ENCODE peak calls at places on chromosomes 6 and 20, in seven cellular contexts. G is NCI-H774, Z is SK-N-SH, S is hippocampal formation, I is NCI-H1105, W is anterior cingulate cortex, B is mucosa of descending colon. A is an unnamed sample.

GRCh38 chr6:16136536-16137450 is 7.9 kb downstream of the MYLIP start:
- DNase-seq in G (no peak), Z (no peak), S (no peak), I (no peak), W (no peak), B (no peak), A (no peak)

GRCh38 chr6:10633216-10633615 is 61.2 kb downstream of the C6orf52 start:
- DNase-seq in G (no peak), Z (no peak), S (no peak), I (no peak), W (no peak), B (no peak), A (peak)

GRCh38 chr20:44701116-44701865 is 13.9 kb upstream of the CCN5 start:
- DNase-seq in G (no peak), Z (no peak), S (no peak), I (no peak), W (no peak), B (no peak), A (no peak)

GRCh38 chr20:58485326-58485725 is 29.9 kb downstream of the APCDD1L start:
- DNase-seq in G (no peak), Z (no peak), S (no peak), I (no peak), W (no peak), B (no peak), A (no peak)

GRCh38 chr20:54650201-54650722 is 174.9 kb downstream of the DOK5 start:
- DNase-seq in G (no peak), Z (no peak), S (no peak), I (no peak), W (no peak), B (no peak), A (no peak)

GRCh38 chr6:169930799-169931198 is 179.4 kb downstream of the ERMARD start:
- DNase-seq in G (peak), Z (no peak), S (no peak), I (no peak), W (no peak), B (no peak), A (no peak)

GRCh38 chr6:137181876-137182653 is 8.6 kb upstream of the IL22RA2 start:
- DNase-seq in G (no peak), Z (no peak), S (no peak), I (no peak), W (no peak), B (no peak), A (no peak)

GRCh38 chr20:37228656-37229055 is 33.0 kb downstream of the GHRH start:
- DNase-seq in G (no peak), Z (no peak), S (no peak), I (no peak), W (no peak), B (no peak), A (no peak)

GRCh38 chr6:79030511-79030910 is 47.5 kb downstream of the PHIP start:
- DNase-seq in G (no peak), Z (no peak), S (no peak), I (no peak), W (no peak), B (no peak), A (no peak)

GRCh38 chr6:125102901-125103300 is 50.7 kb upstream of the TPD52L1 start:
- DNase-seq in G (no peak), Z (no peak), S (no peak), I (no peak), W (no peak), B (no peak), A (no peak)

GRCh38 chr20:24630486-24631172 is 161.2 kb downstream of the SYNDIG1 start:
- DNase-seq in G (no peak), Z (no peak), S (no peak), I (no peak), W (no peak), B (no peak), A (no peak)

GRCh38 chr6:129750390-129750789 is 40.4 kb upstream of the ARHGAP18 start:
- DNase-seq in G (no peak), Z (no peak), S (no peak), I (no peak), W (no peak), B (no peak), A (no peak)

GRCh38 chr6:105641507-105641906 is 238.6 kb upstream of the PREP start:
- DNase-seq in G (no peak), Z (no peak), S (no peak), I (no peak), W (no peak), B (no peak), A (no peak)

GRCh38 chr6:138161434-138162103 is at the start of gene ARFGEF3:
- DNase-seq in G (peak), Z (peak), S (peak), I (peak), W (peak), B (peak), A (no peak)

GRCh38 chr6:148761532-148761951 is 14.7 kb downstream of the UST start:
- DNase-seq in G (no peak), Z (no peak), S (no peak), I (no peak), W (no peak), B (peak), A (no peak)

GRCh38 chr6:119484598-119484997 is 135.0 kb upstream of the MAN1A1 start:
- DNase-seq in G (no peak), Z (no peak), S (no peak), I (no peak), W (no peak), B (no peak), A (no peak)

GRCh38 chr20:59013031-59013951 is 5.9 kb upstream of the TUBB1 start:
- DNase-seq in G (no peak), Z (no peak), S (no peak), I (no peak), W (no peak), B (no peak), A (no peak)

GRCh38 chr20:32458837-32459220 is 100.7 kb downstream of the ASXL1 start:
- DNase-seq in G (no peak), Z (no peak), S (no peak), I (no peak), W (no peak), B (peak), A (no peak)

GRCh38 chr6:30323806-30324205 is 2.9 kb upstream of the TRIM39 start:
- DNase-seq in G (no peak), Z (no peak), S (no peak), I (no peak), W (no peak), B (no peak), A (no peak)

GRCh38 chr6:82371799-82372508 is 8.3 kb downstream of the TPBG start:
- DNase-seq in G (no peak), Z (no peak), S (no peak), I (no peak), W (no peak), B (no peak), A (no peak)

GRCh38 chr6:157244175-157244574 is 79.1 kb downstream of the TMEM242 start:
- DNase-seq in G (no peak), Z (no peak), S (no peak), I (no peak), W (no peak), B (no peak), A (no peak)

GRCh38 chr20:53782612-53783246 is 189.1 kb upstream of the ZNF217 start:
- DNase-seq in G (no peak), Z (no peak), S (no peak), I (no peak), W (no peak), B (no peak), A (no peak)

GRCh38 chr20:37987602-37988290 is 45.5 kb downstream of the TTI1 start:
- DNase-seq in G (no peak), Z (peak), S (no peak), I (no peak), W (no peak), B (no peak), A (no peak)

GRCh38 chr6:125812394-125813231 is 21.9 kb downstream of the NCOA7 start:
- DNase-seq in G (no peak), Z (no peak), S (no peak), I (no peak), W (no peak), B (no peak), A (no peak)

GRCh38 chr6:10486215-10486614 is 34.9 kb upstream of the GCNT2 start:
- DNase-seq in G (no peak), Z (no peak), S (no peak), I (no peak), W (no peak), B (no peak), A (no peak)

A was measured in GF-D8.